ENCODE peak calls at places on chromosomes 4 and X, in six cellular contexts. I is lung, U is mesothelial cell of epicardium, J is omental fat pad, P is IMR-90, X is left ventricle myocardium inferior. R is an unnamed sample.

GRCh38 chr4:159966741-159967140 is 863.9 kb downstream of the RAPGEF2 start:
- DNase-seq in I (no peak), U (no peak), X (no peak), P (no peak), J (no peak), R (no peak)

GRCh38 chrX:24023972-24024664 is 2.9 kb downstream of the KLHL15 start:
- DNase-seq in I (no peak), X (no peak), U (no peak), J (no peak), P (peak), R (no peak)

GRCh38 chrX:136106920-136107534 is 40.3 kb upstream of the FHL1 start:
- DNase-seq in U (no peak), P (no peak), I (no peak), X (no peak), J (no peak), R (no peak)

GRCh38 chrX:80022363-80023031 is 7.9 kb downstream of the TBX22 start:
- DNase-seq in I (no peak), U (no peak), J (no peak), X (no peak), P (no peak), R (no peak)

GRCh38 chr4:97910005-97910404 is 233.3 kb downstream of the STPG2 start:
- DNase-seq in P (no peak), I (no peak), J (no peak), X (no peak), U (no peak), R (no peak)

GRCh38 chr4:143586080-143586479 is 72.6 kb downstream of the SMARCA5 start:
- DNase-seq in U (no peak), X (no peak), I (no peak), P (peak), J (no peak), R (no peak)

GRCh38 chr4:47109379-47109778 is 78.0 kb downstream of the GABRB1 start:
- DNase-seq in I (no peak), P (no peak), U (no peak), J (no peak), X (no peak), R (no peak)

GRCh38 chr4:140300271-140300970 is 73.0 kb upstream of the SCOC start:
- DNase-seq in P (peak), J (no peak), I (no peak), U (no peak), X (no peak), R (no peak)

GRCh38 chrX:103918584-103919335 is 43.7 kb upstream of the TMSB15B start:
- DNase-seq in P (peak), U (no peak), J (no peak), I (peak), X (peak), R (no peak)

GRCh38 chrX:18725316-18725943 is 18.0 kb downstream of the PPEF1 start:
- DNase-seq in I (no peak), J (no peak), U (no peak), X (no peak), P (no peak), R (no peak)

GRCh38 chrX:104008831-104009230 is 4.7 kb downstream of the H2BW1 start:
- DNase-seq in J (no peak), P (no peak), I (no peak), X (no peak), U (no peak), R (no peak)

GRCh38 chr4:86919824-86920223 is 15.0 kb upstream of the AFF1 start:
- DNase-seq in P (peak), U (no peak), X (no peak), J (no peak), I (no peak), R (no peak)

GRCh38 chr4:113756005-113756410 is 5.5 kb downstream of the CAMK2D start:
- DNase-seq in J (no peak), I (no peak), X (no peak), U (no peak), P (peak), R (no peak)

GRCh38 chr4:143097751-143098150 is 87.0 kb upstream of the USP38 start:
- DNase-seq in U (no peak), P (no peak), J (no peak), X (no peak), I (peak), R (no peak)

GRCh38 chrX:124229374-124229773 is 103.1 kb upstream of the TEX13D start:
- DNase-seq in U (no peak), J (no peak), P (no peak), I (no peak), X (no peak), R (no peak)

GRCh38 chr4:849478-850175 is 23.7 kb upstream of the CPLX1 start:
- DNase-seq in I (no peak), X (no peak), J (no peak), P (no peak), U (no peak), R (no peak)

DNA sequence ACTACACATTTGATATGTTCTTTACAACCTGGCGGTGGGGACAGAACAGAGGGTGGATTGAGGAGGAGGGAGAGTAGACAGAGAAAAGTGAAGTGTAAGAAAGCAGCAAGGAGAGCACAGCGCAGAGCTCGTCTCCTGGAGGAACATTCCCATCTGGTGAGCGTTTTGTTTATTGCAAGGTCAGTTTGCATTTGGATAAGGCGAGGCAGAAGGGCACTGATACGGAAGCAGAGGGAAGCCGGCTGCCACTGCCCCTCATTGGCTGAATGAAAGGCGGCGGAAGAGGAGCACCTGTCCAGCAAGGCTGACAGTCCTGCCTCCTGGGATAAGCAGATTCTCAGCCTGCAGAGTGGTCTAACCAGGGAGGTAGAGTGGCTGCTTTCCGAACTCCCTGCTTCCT is 83.2 kb downstream of the GPR143 start:
- DNase-seq in J (no peak), P (peak), X (no peak), I (no peak), U (no peak), R (no peak)
- TF ChIP-seq CTCF in J (no peak), P (peak), X (peak), I (no peak), U (no peak), R (no peak)

DNA sequence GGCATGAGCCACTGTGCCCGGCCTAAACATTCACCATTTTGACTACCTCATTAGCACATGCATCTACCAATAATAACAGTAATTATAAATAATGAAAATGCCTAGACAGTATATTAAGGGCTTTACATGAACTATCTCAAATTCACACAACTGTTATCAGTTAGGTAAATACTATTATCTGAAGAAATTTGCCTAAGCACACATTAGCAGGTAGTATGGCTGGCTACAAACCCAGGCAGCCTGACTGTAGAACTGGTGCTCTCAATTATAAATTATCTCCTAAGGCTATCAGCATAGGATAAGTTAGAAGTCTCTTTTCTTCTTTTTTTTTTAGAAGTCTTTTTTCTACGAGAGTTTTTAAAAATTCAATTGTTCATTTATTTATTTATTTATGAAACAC is 14.1 kb upstream of the CXorf38 start:
- DNase-seq in P (no peak), U (no peak), J (no peak), X (no peak), I (no peak), R (no peak)
- TF ChIP-seq CTCF in P (no peak), U (no peak), J (no peak), X (no peak), I (no peak), R (no peak)

GRCh38 chrX:32483534-32484136 is 727.7 kb downstream of the DMD start:
- DNase-seq in X (no peak), I (no peak), U (no peak), P (no peak), J (no peak), R (no peak)
- TF ChIP-seq CTCF in X (peak), I (no peak), U (peak), P (peak), J (no peak), R (no peak)

GRCh38 chrX:41559662-41560061 is 112.5 kb downstream of the NYX start:
- DNase-seq in P (peak), J (no peak), X (no peak), U (no peak), I (no peak), R (no peak)

GRCh38 chrX:41556958-41557357 is 109.8 kb downstream of the NYX start:
- DNase-seq in U (no peak), X (no peak), I (no peak), J (no peak), P (no peak), R (no peak)

GRCh38 chrX:41561045-41561444 is 113.9 kb downstream of the NYX start:
- DNase-seq in I (no peak), U (no peak), P (peak), X (no peak), J (no peak), R (no peak)

GRCh38 chrX:41559235-41559634 is 112.1 kb downstream of the NYX start:
- DNase-seq in U (no peak), J (no peak), P (no peak), I (no peak), X (no peak), R (no peak)

DNA sequence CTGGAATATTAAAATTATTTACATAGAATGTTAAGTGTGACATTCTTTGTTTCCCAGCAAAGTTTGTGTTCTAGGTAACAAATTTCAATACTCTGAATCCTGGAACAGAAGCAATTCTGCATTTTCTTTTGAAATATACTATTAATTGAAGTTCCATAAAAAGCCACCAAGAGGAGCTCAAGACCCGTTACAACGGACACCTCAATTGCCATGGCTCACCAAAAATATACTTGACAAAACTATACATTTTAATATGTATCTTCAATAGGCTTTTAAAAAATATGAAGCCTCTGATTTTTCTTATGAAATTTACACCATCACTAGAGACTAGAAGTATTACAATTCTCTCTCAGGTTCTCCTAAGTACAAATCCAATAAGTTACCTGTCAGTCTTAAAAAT is 111.4 kb downstream of the NYX start:
- DNase-seq in J (no peak), X (no peak), P (peak), I (no peak), U (no peak), R (no peak)
- TF ChIP-seq CTCF in J (no peak), X (peak), P (peak), I (no peak), U (no peak), R (peak)

GRCh38 chr4:45910511-45910910 is 213.3 kb downstream of the GABRG1 start:
- DNase-seq in X (no peak), P (no peak), J (no peak), U (no peak), I (no peak), R (no peak)
- TF ChIP-seq CTCF in X (no peak), P (no peak), J (no peak), U (no peak), I (no peak), R (no peak)

GRCh38 chr4:171891038-171891437 is 77.8 kb downstream of the GALNTL6 start:
- DNase-seq in X (no peak), I (no peak), J (no peak), P (no peak), U (no peak), R (no peak)
- TF ChIP-seq CTCF in X (no peak), I (no peak), J (no peak), P (no peak), U (no peak), R (no peak)

DNA sequence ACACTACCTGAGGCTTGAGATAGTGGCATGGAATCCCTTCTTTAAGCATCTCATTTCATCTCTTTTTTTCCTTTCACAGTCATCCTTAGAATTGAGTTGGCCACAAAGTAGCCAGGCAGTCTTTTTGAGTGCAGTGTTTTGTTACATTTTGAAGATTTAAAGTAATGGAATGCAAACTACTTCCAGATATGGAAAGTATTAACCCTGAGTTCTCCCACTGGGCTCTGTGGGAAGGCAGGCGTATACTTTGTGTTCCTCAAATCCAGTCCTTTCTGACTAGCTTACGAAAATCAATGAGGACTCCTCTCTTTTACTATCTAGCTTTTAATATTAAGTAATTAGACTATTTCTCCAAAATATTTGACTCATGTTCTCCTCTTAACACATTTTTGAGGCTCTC is 29.9 kb downstream of the PCDH10 start:
- DNase-seq in J (no peak), I (no peak), U (no peak), X (no peak), P (peak), R (no peak)
- TF ChIP-seq CTCF in J (no peak), I (no peak), U (no peak), X (no peak), P (no peak), R (no peak)

DNA sequence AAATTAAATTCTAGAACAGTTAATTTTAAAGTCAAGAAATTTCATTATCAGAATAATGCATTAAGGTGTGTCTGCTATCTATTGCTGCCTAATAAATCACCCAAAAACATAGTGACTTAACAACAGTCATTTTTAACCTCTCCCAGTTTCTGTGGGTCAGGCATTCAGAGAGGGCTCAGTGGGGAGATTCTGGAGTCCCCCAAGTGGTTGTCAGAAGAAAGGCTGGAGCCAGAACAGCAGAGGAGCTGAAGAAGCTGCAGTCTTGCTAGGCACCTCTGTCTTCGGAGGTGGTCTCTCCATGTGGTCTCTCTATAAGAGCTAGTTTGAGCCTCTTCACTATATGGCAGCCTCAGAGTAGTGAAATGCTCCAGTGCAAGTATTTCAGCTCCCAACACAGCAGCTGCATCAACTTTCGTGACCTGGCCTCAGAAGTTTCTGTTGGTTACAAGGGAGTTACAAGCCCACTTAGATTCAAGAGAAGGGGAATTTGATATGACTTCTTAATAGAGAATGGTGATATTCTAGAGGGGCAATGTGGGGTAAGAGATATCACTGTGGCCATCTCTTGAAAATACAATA is 9.4 kb upstream of the HOPX start:
- DNase-seq in U (no peak), I (no peak), P (no peak), X (no peak), J (no peak), R (no peak)
- TF ChIP-seq CTCF in U (no peak), I (no peak), P (no peak), X (no peak), J (no peak), R (no peak)

GRCh38 chr4:107935246-107935645 is 3.9 kb downstream of the CYP2U1 start:
- DNase-seq in J (no peak), P (no peak), X (no peak), U (no peak), I (no peak), R (no peak)

GRCh38 chr4:107931775-107932321 is 499 bp downstream of the CYP2U1 start:
- DNase-seq in P (no peak), X (no peak), J (no peak), I (no peak), U (no peak), R (no peak)

GRCh38 chr4:107937040-107937439 is 5.7 kb downstream of the CYP2U1 start:
- DNase-seq in U (no peak), I (no peak), P (no peak), X (no peak), J (no peak), R (no peak)

DNA sequence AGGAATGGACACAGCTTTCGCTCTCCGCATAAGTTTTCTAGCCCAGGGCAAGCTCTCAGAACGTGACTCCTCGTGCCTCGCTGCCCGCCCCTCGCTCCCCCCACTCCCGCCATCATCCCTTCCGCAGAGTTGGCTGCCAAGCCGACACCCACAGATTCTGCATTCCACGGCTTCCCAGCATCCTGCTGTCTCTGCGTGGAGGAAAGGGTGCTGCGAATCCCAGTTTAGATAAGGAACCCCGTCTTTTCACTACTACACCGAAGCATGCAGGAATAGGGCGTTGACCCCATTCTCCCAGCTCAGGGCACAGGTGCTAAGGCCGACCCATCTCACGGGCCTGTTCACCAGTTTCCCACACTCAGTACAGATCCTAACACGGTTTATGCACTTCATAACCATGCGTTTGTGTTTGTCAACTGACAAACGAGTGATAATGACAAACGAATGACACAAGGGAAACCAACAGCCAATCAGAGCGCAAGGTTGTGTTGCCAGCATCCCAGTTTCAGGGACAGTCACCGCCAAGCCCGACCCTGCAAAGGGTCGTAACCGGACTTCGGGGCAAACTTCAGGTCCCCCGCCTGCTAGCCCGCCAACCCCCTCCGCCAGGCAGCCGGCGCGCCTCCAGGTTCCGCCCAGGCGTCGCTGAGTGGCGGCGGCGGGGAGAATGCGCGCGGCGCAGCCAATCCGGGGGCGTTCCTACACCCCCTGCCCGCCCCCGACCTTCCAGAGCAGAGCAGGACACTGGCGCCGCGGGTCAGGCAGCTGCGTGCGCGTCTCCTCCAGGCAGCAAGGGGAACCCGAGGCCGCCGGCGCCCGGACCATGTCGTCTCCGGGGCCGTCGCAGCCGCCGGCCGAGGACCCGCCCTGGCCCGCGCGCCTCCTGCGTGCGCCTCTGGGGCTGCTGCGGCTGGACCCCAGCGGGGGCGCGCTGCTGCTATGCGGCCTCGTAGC is at the start of gene CYP2U1:
- DNase-seq in X (peak), I (peak), P (peak), J (no peak), U (peak), R (no peak)
- TF ChIP-seq CTCF in X (peak), I (no peak), P (peak), J (no peak), U (no peak), R (peak)

DNA sequence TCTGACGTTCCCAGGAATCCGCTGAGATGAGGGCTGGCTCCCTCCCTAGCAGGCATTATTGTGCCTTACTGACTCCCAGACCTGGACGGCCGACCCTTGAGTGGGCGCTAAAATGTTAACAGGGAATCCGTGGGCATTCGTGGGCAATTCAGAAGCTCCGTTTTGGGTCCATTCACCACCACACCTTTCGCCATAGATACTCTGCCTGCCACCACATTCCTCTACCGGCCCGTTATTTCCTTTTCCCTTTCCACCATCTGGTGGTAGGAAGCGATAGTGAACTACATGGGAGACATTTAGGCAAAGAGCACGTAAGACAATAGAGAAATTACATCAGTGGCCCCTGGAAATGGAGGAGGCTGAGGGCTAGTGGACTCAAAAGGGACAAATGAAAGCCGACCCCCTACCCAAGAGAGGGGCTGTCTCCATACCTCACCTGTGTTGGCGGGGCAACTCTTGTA is 1.0 kb upstream of the SH3KBP1 start:
- DNase-seq in U (no peak), I (no peak), P (peak), X (no peak), J (no peak), R (no peak)
- TF ChIP-seq CTCF in U (no peak), I (peak), P (peak), X (peak), J (no peak), R (no peak)